ENCODE peak calls at places on chromosomes 1 and 21, in five cellular contexts. O is AG09319, W is activated B cell treated with CpG ODN at 0.5 μM for 24 hours, Q is B cell, Z is spleen. M is an unnamed sample.

GRCh38 chr1:2270260-2271100 is 42.4 kb downstream of the SKI start:
- DNase-seq in O (no peak), Q (no peak), W (no peak), Z (no peak), M (no peak)

GRCh38 chr1:8116892-8117262 is 90.8 kb upstream of the ERRFI1 start:
- DNase-seq in Q (no peak), Z (no peak), W (no peak), O (peak), M (peak)

GRCh38 chr1:42940851-42941639 is 17.6 kb downstream of the SLC2A1 start:
- DNase-seq in Q (no peak), Z (peak), O (peak), W (no peak), M (peak)

GRCh38 chr1:86502721-86503430 is 34.1 kb downstream of the CLCA1 start:
- DNase-seq in Z (no peak), W (no peak), O (no peak), Q (no peak), M (peak)

GRCh38 chr1:152427458-152427857 is 13.4 kb upstream of the CRNN start:
- DNase-seq in Q (no peak), O (no peak), W (no peak), Z (no peak), M (no peak)

GRCh38 chr1:5165747-5166146 is 511.3 kb downstream of the AJAP1 start:
- DNase-seq in Z (no peak), O (no peak), Q (no peak), W (no peak), M (no peak)

GRCh38 chr1:5586629-5587028 is 405.6 kb downstream of the NPHP4 start:
- DNase-seq in O (no peak), W (no peak), Z (peak), Q (no peak), M (no peak)

GRCh38 chr21:34782666-34783365 is 114.0 kb downstream of the CLIC6 start:
- DNase-seq in Q (no peak), O (no peak), W (no peak), Z (no peak), M (no peak)

GRCh38 chr1:155086182-155086741 is 7.6 kb downstream of the EFNA3 start:
- DNase-seq in Z (peak), W (peak), Q (peak), O (no peak), M (peak)

GRCh38 chr1:26405281-26405915 is 5.2 kb upstream of the LIN28A start:
- DNase-seq in W (no peak), Q (no peak), Z (no peak), O (no peak), M (peak)

GRCh38 chr1:97093742-97094141 is 372.2 kb downstream of the PTBP2 start:
- DNase-seq in W (no peak), Z (no peak), Q (no peak), O (peak), M (peak)

GRCh38 chr21:15904389-15904788 is 174.6 kb downstream of the USP25 start:
- DNase-seq in Q (no peak), Z (peak), O (no peak), W (no peak), M (no peak)

GRCh38 chr1:68128157-68128556 is 77.7 kb upstream of the DIRAS3 start:
- DNase-seq in Z (no peak), Q (no peak), O (no peak), W (no peak), M (peak)

GRCh38 chr21:28833609-28834008 is 159.1 kb downstream of the LTN1 start:
- DNase-seq in Q (no peak), W (no peak), Z (no peak), O (no peak), M (no peak)

GRCh38 chr1:174005032-174005431 is 17.1 kb downstream of the RC3H1 start:
- DNase-seq in Q (peak), O (no peak), W (no peak), Z (no peak), M (peak)

GRCh38 chr1:177863776-177864175 is 106.1 kb downstream of the SEC16B start:
- DNase-seq in W (no peak), Z (no peak), O (no peak), Q (no peak), M (no peak)

GRCh38 chr1:55702064-55702463 is 486.9 kb upstream of the USP24 start:
- DNase-seq in Q (no peak), O (no peak), Z (no peak), W (no peak), M (peak)

GRCh38 chr1:66271216-66271903 is 262.6 kb upstream of the SGIP1 start:
- DNase-seq in O (peak), W (no peak), Q (no peak), Z (no peak), M (peak)

GRCh38 chr1:45569571-45569961 is 14.3 kb upstream of the NASP start:
- DNase-seq in Q (no peak), Z (no peak), W (no peak), O (no peak), M (no peak)

DNA sequence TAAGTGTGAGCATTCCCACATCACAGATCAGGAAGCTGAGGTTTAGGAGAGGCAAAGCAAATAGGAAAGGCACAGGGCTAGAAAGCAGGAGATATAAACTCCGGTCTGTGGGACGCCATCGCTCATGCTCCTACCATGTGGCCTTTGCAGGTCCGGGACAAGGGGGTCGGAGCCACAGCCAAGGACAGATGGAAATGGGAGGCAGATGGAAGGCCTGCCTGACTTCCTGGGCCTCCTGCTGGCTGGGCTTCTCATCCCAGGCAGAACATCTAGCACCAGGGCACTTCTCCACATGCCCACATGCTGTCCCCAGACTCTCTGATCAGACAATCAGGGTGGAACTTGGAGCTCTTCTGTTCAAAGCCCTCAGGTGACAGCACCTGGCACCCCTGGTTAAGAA is 173.2 kb upstream of the EDN2 start:
- DNase-seq in Z (peak), Q (no peak), W (no peak), O (no peak), M (no peak)
- TF ChIP-seq CTCF in Z (no peak), Q (no peak), W (no peak), O (no peak), M (peak)

DNA sequence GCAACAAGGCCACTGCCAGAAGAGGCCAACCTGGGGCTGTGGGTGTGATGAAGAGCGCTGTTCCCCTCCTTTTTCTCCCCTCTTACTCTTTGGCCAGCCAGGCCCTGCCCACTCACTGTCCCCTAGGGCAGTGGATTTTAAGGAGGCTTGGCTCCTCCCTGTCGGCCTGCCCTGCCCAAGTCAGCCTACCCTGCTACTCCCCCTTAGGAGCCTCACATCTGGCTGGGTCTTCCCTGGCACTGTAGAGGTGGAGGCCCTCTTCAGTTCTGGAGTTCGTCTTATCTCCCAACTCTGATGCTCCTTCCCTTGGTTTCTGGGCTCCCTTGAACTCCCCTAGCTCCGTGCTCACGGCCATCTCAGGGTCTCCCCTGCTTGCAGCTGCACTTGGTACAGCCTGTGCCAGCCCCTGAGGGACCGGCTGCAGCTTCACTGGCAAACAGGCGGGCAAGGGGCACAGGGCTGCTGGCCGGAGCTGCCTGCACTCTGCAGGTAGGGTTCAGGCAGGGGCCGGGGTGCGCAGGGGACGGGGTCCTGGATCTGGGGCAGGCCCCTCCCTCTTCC is 4.0 kb downstream of the AMPD2 start:
- DNase-seq in Q (peak), W (no peak), O (no peak), Z (no peak), M (no peak)
- TF ChIP-seq CTCF in Q (no peak), W (no peak), O (no peak), Z (no peak), M (no peak)

GRCh38 chr1:234125283-234125682 is 220.8 kb downstream of the SLC35F3 start:
- DNase-seq in Q (no peak), O (no peak), W (no peak), Z (no peak), M (peak)
- TF ChIP-seq CTCF in Q (no peak), O (no peak), W (no peak), Z (no peak), M (peak)

GRCh38 chr1:83836543-83836942 is 162.4 kb downstream of the TTLL7 start:
- DNase-seq in W (no peak), O (no peak), Q (no peak), Z (no peak), M (no peak)

GRCh38 chr1:83839566-83840173 is 159.3 kb downstream of the TTLL7 start:
- DNase-seq in Q (no peak), W (no peak), Z (no peak), O (peak), M (peak)

GRCh38 chr1:83832194-83832593 is 166.7 kb downstream of the TTLL7 start:
- DNase-seq in Z (no peak), Q (no peak), W (no peak), O (no peak), M (no peak)

GRCh38 chr1:83838573-83838972 is 160.4 kb downstream of the TTLL7 start:
- DNase-seq in Z (no peak), O (no peak), W (no peak), Q (no peak), M (no peak)

DNA sequence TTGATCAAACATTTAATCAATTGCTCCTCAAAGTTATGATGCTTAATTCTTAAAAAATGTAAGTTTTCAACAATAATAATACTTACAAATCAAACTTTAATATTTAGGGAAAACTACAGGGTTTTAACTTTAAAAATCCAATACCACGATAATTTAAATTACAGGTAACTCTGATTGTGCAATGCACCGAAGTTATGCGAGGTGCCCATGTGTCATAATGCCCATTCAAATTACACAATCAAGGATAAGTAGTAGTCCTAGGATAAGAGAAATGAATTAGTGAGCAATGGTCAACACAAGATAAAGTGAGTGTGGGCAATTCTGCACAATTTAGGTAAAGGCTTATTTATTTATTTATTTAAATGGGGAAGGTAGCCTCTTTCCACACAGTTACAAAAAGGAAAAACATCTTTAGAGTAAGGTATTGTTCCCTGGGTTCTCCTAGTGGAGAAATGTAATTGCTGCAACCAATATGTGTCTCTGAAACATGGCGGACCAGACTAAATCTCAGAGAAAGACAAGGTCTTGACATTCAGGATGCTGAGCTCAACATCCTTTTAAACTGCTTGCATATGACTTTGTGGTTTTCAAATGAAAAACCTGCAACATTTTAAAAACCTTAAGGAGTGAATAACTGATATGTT is 164.2 kb downstream of the TTLL7 start:
- DNase-seq in W (no peak), O (no peak), Q (no peak), Z (no peak), M (no peak)
- TF ChIP-seq CTCF in W (no peak), O (no peak), Q (no peak), Z (no peak), M (no peak)

GRCh38 chr1:13763991-13764390 is 64.0 kb downstream of the PRDM2 start:
- DNase-seq in O (no peak), Z (no peak), W (no peak), Q (no peak), M (no peak)

GRCh38 chr1:13764533-13764932 is 64.5 kb downstream of the PRDM2 start:
- DNase-seq in Z (no peak), W (no peak), O (no peak), Q (no peak), M (peak)

GRCh38 chr1:13762642-13763041 is 62.7 kb downstream of the PRDM2 start:
- DNase-seq in Q (no peak), W (no peak), Z (no peak), O (no peak), M (no peak)

GRCh38 chr1:13761883-13762282 is 61.9 kb downstream of the PRDM2 start:
- DNase-seq in W (no peak), Q (no peak), O (no peak), Z (no peak), M (no peak)

DNA sequence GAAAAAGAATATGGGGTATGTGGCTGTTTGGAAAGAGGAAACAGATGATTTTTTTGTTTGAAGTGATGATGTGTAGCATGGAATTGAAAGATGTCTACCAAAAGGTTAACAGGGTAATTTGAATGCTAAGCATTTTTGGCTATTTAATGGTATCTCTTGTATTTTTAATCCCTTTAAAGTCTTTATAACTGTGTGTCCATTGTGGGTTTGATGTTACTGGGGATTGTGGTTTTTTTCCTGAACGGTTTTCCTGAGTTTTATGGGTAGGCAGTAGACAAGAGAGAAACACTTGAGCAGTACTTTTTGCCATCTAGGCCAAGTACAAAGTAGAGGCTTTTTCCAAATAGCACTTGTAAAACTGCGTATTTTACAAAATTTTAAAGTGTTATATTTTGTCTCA is 63.3 kb downstream of the PRDM2 start:
- DNase-seq in O (no peak), W (no peak), Z (no peak), Q (no peak), M (no peak)
- TF ChIP-seq CTCF in O (no peak), W (no peak), Z (no peak), Q (no peak), M (no peak)

M was measured in choroid plexus epithelial cell.